ENCODE peak calls at places on chromosome 18, in eight cellular contexts. One of them, this sample, is unnamed.
A peak's percentile ranks its signal among the peaks of the same experiment; 100 is the strongest.

GRCh38 chr18:37533647-37534565 is 31.7 kb downstream of the CELF4 start:
- DNase-seq in neural progenitor cell: no peak
- DNase-seq in mucosa of descending colon: no peak
- DNase-seq in NB4: no peak
- DNase-seq in neural crest cell: no peak
- DNase-seq in mammary epithelial cell: no peak
- DNase-seq in choroid plexus epithelial cell: peak; percentile 3
- DNase-seq in fibroblast of lung: no peak
- DNase-seq in this sample: no peak

GRCh38 chr18:24586662-24587360 is 126.4 kb downstream of the HRH4 start:
- DNase-seq in neural progenitor cell: no peak
- DNase-seq in mucosa of descending colon: no peak
- DNase-seq in NB4: no peak
- DNase-seq in neural crest cell: no peak
- DNase-seq in mammary epithelial cell: peak; percentile 62
- DNase-seq in choroid plexus epithelial cell: no peak
- DNase-seq in fibroblast of lung: no peak
- DNase-seq in this sample: no peak

GRCh38 chr18:77103991-77104521 is 28.5 kb downstream of the MBP start:
- DNase-seq in neural progenitor cell: no peak
- DNase-seq in mucosa of descending colon: no peak
- DNase-seq in NB4: no peak
- DNase-seq in neural crest cell: no peak
- DNase-seq in mammary epithelial cell: no peak
- DNase-seq in choroid plexus epithelial cell: peak; percentile 72
- DNase-seq in fibroblast of lung: peak; percentile 41
- DNase-seq in this sample: peak; percentile 73

GRCh38 chr18:14907420-14907819 is 159.4 kb downstream of the ANKRD30B start:
- DNase-seq in neural progenitor cell: no peak
- DNase-seq in mucosa of descending colon: no peak
- DNase-seq in NB4: no peak
- DNase-seq in neural crest cell: no peak
- DNase-seq in mammary epithelial cell: no peak
- DNase-seq in choroid plexus epithelial cell: no peak
- DNase-seq in fibroblast of lung: no peak
- DNase-seq in this sample: no peak

GRCh38 chr18:27377251-27377650 is 192.1 kb upstream of the CHST9 start:
- DNase-seq in neural progenitor cell: no peak
- DNase-seq in mucosa of descending colon: no peak
- DNase-seq in NB4: no peak
- DNase-seq in neural crest cell: no peak
- DNase-seq in mammary epithelial cell: peak; percentile 92
- DNase-seq in choroid plexus epithelial cell: peak; percentile 65
- DNase-seq in fibroblast of lung: peak; percentile 90
- DNase-seq in this sample: no peak

GRCh38 chr18:54532222-54532621 is 58.8 kb upstream of the DYNAP start:
- DNase-seq in neural progenitor cell: no peak
- DNase-seq in mucosa of descending colon: peak; percentile 4
- DNase-seq in NB4: no peak
- DNase-seq in neural crest cell: no peak
- DNase-seq in mammary epithelial cell: no peak
- DNase-seq in choroid plexus epithelial cell: no peak
- DNase-seq in fibroblast of lung: no peak
- DNase-seq in this sample: no peak

GRCh38 chr18:986071-986470 is 81.4 kb downstream of the ADCYAP1 start:
- DNase-seq in neural progenitor cell: peak; percentile 35
- DNase-seq in mucosa of descending colon: no peak
- DNase-seq in NB4: no peak
- DNase-seq in neural crest cell: no peak
- DNase-seq in mammary epithelial cell: no peak
- DNase-seq in choroid plexus epithelial cell: no peak
- DNase-seq in fibroblast of lung: peak; percentile 52
- DNase-seq in this sample: no peak

GRCh38 chr18:26963292-26963691 is 97.8 kb upstream of the AQP4 start:
- DNase-seq in neural progenitor cell: no peak
- DNase-seq in mucosa of descending colon: no peak
- DNase-seq in NB4: peak; percentile 11
- DNase-seq in neural crest cell: no peak
- DNase-seq in mammary epithelial cell: peak; percentile 28
- DNase-seq in choroid plexus epithelial cell: peak; percentile 22
- DNase-seq in fibroblast of lung: no peak
- DNase-seq in this sample: no peak

GRCh38 chr18:48796491-48797205 is 154.1 kb downstream of the SMAD7 start:
- DNase-seq in neural progenitor cell: no peak
- DNase-seq in mucosa of descending colon: no peak
- DNase-seq in NB4: no peak
- DNase-seq in neural crest cell: no peak
- DNase-seq in mammary epithelial cell: no peak
- DNase-seq in choroid plexus epithelial cell: no peak
- DNase-seq in fibroblast of lung: no peak
- DNase-seq in this sample: no peak

GRCh38 chr18:1252534-1252933 is 347.9 kb downstream of the ADCYAP1 start:
- DNase-seq in neural progenitor cell: no peak
- DNase-seq in mucosa of descending colon: no peak
- DNase-seq in NB4: no peak
- DNase-seq in neural crest cell: no peak
- DNase-seq in mammary epithelial cell: no peak
- DNase-seq in choroid plexus epithelial cell: no peak
- DNase-seq in fibroblast of lung: no peak
- DNase-seq in this sample: no peak

GRCh38 chr18:7021994-7022840 is 95.4 kb downstream of the LAMA1 start:
- DNase-seq in neural progenitor cell: peak; percentile 4
- DNase-seq in mucosa of descending colon: peak; percentile 86
- DNase-seq in NB4: peak; percentile 60
- DNase-seq in neural crest cell: no peak
- DNase-seq in mammary epithelial cell: peak; percentile 61
- DNase-seq in choroid plexus epithelial cell: peak; percentile 73
- DNase-seq in fibroblast of lung: peak; percentile 12
- DNase-seq in this sample: peak; percentile 54

GRCh38 chr18:5984245-5984644 is 88.9 kb upstream of the TMEM200C start:
- DNase-seq in neural progenitor cell: no peak
- DNase-seq in mucosa of descending colon: no peak
- DNase-seq in NB4: no peak
- DNase-seq in neural crest cell: no peak
- DNase-seq in mammary epithelial cell: no peak
- DNase-seq in choroid plexus epithelial cell: no peak
- DNase-seq in fibroblast of lung: no peak
- DNase-seq in this sample: no peak

GRCh38 chr18:28963481-28963880 is 786.6 kb upstream of the CDH2 start:
- DNase-seq in neural progenitor cell: no peak
- DNase-seq in mucosa of descending colon: no peak
- DNase-seq in NB4: no peak
- DNase-seq in neural crest cell: no peak
- DNase-seq in mammary epithelial cell: no peak
- DNase-seq in choroid plexus epithelial cell: no peak
- DNase-seq in fibroblast of lung: peak; percentile 29
- DNase-seq in this sample: no peak

GRCh38 chr18:13159579-13159978 is 59.0 kb upstream of the LDLRAD4 start:
- DNase-seq in neural progenitor cell: peak; percentile 77
- DNase-seq in mucosa of descending colon: peak; percentile 74
- DNase-seq in NB4: peak; percentile 71
- DNase-seq in neural crest cell: peak; percentile 57
- DNase-seq in mammary epithelial cell: peak; percentile 52
- DNase-seq in choroid plexus epithelial cell: peak; percentile 85
- DNase-seq in fibroblast of lung: peak; percentile 53
- DNase-seq in this sample: no peak

GRCh38 chr18:78999939-79000338 is 20.3 kb downstream of the SALL3 start:
- DNase-seq in neural progenitor cell: no peak
- DNase-seq in mucosa of descending colon: peak; percentile 32
- DNase-seq in NB4: no peak
- DNase-seq in neural crest cell: no peak
- DNase-seq in mammary epithelial cell: no peak
- DNase-seq in choroid plexus epithelial cell: no peak
- DNase-seq in fibroblast of lung: no peak
- DNase-seq in this sample: no peak

GRCh38 chr18:78995740-78996395 is 16.2 kb downstream of the SALL3 start:
- DNase-seq in neural progenitor cell: no peak
- DNase-seq in mucosa of descending colon: no peak
- DNase-seq in NB4: no peak
- DNase-seq in neural crest cell: no peak
- DNase-seq in mammary epithelial cell: peak; percentile 17
- DNase-seq in choroid plexus epithelial cell: no peak
- DNase-seq in fibroblast of lung: no peak
- DNase-seq in this sample: no peak

GRCh38 chr18:78996741-78997490 is 17.3 kb downstream of the SALL3 start:
- DNase-seq in neural progenitor cell: no peak
- DNase-seq in mucosa of descending colon: no peak
- DNase-seq in NB4: no peak
- DNase-seq in neural crest cell: no peak
- DNase-seq in mammary epithelial cell: no peak
- DNase-seq in choroid plexus epithelial cell: no peak
- DNase-seq in fibroblast of lung: no peak
- DNase-seq in this sample: no peak

GRCh38 chr18:79001001-79001400 is 21.4 kb downstream of the SALL3 start:
- DNase-seq in neural progenitor cell: no peak
- DNase-seq in mucosa of descending colon: no peak
- DNase-seq in NB4: no peak
- DNase-seq in neural crest cell: no peak
- DNase-seq in mammary epithelial cell: no peak
- DNase-seq in choroid plexus epithelial cell: no peak
- DNase-seq in fibroblast of lung: no peak
- DNase-seq in this sample: no peak

GRCh38 chr18:78998350-78999055 is 18.9 kb downstream of the SALL3 start:
- DNase-seq in neural progenitor cell: no peak
- DNase-seq in mucosa of descending colon: no peak
- DNase-seq in NB4: no peak
- DNase-seq in neural crest cell: no peak
- DNase-seq in mammary epithelial cell: no peak
- DNase-seq in choroid plexus epithelial cell: no peak
- DNase-seq in fibroblast of lung: peak; percentile 53
- DNase-seq in this sample: no peak
- TF ChIP-seq CTCF in neural progenitor cell: no peak
- TF ChIP-seq CTCF in mucosa of descending colon: no peak
- TF ChIP-seq CTCF in NB4: no peak
- TF ChIP-seq CTCF in neural crest cell: no peak
- TF ChIP-seq CTCF in mammary epithelial cell: no peak
- TF ChIP-seq CTCF in choroid plexus epithelial cell: no peak
- TF ChIP-seq CTCF in fibroblast of lung: no peak
- TF ChIP-seq CTCF in this sample: no peak

GRCh38 chr18:61957801-61958516 is 65.2 kb upstream of the RNF152 start:
- DNase-seq in neural progenitor cell: no peak
- DNase-seq in mucosa of descending colon: no peak
- DNase-seq in NB4: no peak
- DNase-seq in neural crest cell: no peak
- DNase-seq in mammary epithelial cell: no peak
- DNase-seq in choroid plexus epithelial cell: peak; percentile 55
- DNase-seq in fibroblast of lung: peak; percentile 47
- DNase-seq in this sample: no peak
- TF ChIP-seq CTCF in neural progenitor cell: no peak
- TF ChIP-seq CTCF in mucosa of descending colon: no peak
- TF ChIP-seq CTCF in NB4: no peak
- TF ChIP-seq CTCF in neural crest cell: no peak
- TF ChIP-seq CTCF in mammary epithelial cell: peak; percentile 27
- TF ChIP-seq CTCF in choroid plexus epithelial cell: peak; percentile 65
- TF ChIP-seq CTCF in fibroblast of lung: no peak
- TF ChIP-seq CTCF in this sample: no peak

GRCh38 chr18:34886162-34886561 is 155.1 kb upstream of the MAPRE2 start:
- DNase-seq in neural progenitor cell: no peak
- DNase-seq in mucosa of descending colon: no peak
- DNase-seq in NB4: no peak
- DNase-seq in neural crest cell: no peak
- DNase-seq in mammary epithelial cell: no peak
- DNase-seq in choroid plexus epithelial cell: no peak
- DNase-seq in fibroblast of lung: no peak
- DNase-seq in this sample: no peak

GRCh38 chr18:34880403-34880802 is 160.8 kb upstream of the MAPRE2 start:
- DNase-seq in neural progenitor cell: no peak
- DNase-seq in mucosa of descending colon: no peak
- DNase-seq in NB4: peak; percentile 18
- DNase-seq in neural crest cell: no peak
- DNase-seq in mammary epithelial cell: no peak
- DNase-seq in choroid plexus epithelial cell: no peak
- DNase-seq in fibroblast of lung: no peak
- DNase-seq in this sample: no peak

GRCh38 chr18:34884456-34884855 is 156.8 kb upstream of the MAPRE2 start:
- DNase-seq in neural progenitor cell: no peak
- DNase-seq in mucosa of descending colon: no peak
- DNase-seq in NB4: no peak
- DNase-seq in neural crest cell: no peak
- DNase-seq in mammary epithelial cell: no peak
- DNase-seq in choroid plexus epithelial cell: no peak
- DNase-seq in fibroblast of lung: no peak
- DNase-seq in this sample: no peak

GRCh38 chr18:34880882-34881852 is 160.0 kb upstream of the MAPRE2 start:
- DNase-seq in neural progenitor cell: no peak
- DNase-seq in mucosa of descending colon: no peak
- DNase-seq in NB4: peak; percentile 12
- DNase-seq in neural crest cell: no peak
- DNase-seq in mammary epithelial cell: no peak
- DNase-seq in choroid plexus epithelial cell: peak; percentile 60
- DNase-seq in fibroblast of lung: peak; percentile 15
- DNase-seq in this sample: no peak
- TF ChIP-seq CTCF in neural progenitor cell: no peak
- TF ChIP-seq CTCF in mucosa of descending colon: no peak
- TF ChIP-seq CTCF in NB4: no peak
- TF ChIP-seq CTCF in neural crest cell: peak; percentile 41
- TF ChIP-seq CTCF in mammary epithelial cell: peak; percentile 30
- TF ChIP-seq CTCF in choroid plexus epithelial cell: peak; percentile 42
- TF ChIP-seq CTCF in fibroblast of lung: no peak
- TF ChIP-seq CTCF in this sample: peak; percentile 29

GRCh38 chr18:75120521-75120920 is 88.4 kb downstream of the PTGR3 start:
- DNase-seq in neural progenitor cell: no peak
- DNase-seq in mucosa of descending colon: no peak
- DNase-seq in NB4: no peak
- DNase-seq in neural crest cell: no peak
- DNase-seq in mammary epithelial cell: no peak
- DNase-seq in choroid plexus epithelial cell: no peak
- DNase-seq in fibroblast of lung: no peak
- DNase-seq in this sample: no peak

GRCh38 chr18:75124551-75124950 is 84.4 kb downstream of the PTGR3 start:
- DNase-seq in neural progenitor cell: no peak
- DNase-seq in mucosa of descending colon: no peak
- DNase-seq in NB4: no peak
- DNase-seq in neural crest cell: no peak
- DNase-seq in mammary epithelial cell: no peak
- DNase-seq in choroid plexus epithelial cell: no peak
- DNase-seq in fibroblast of lung: no peak
- DNase-seq in this sample: no peak

GRCh38 chr18:75124967-75125358 is 84.0 kb downstream of the PTGR3 start:
- DNase-seq in neural progenitor cell: no peak
- DNase-seq in mucosa of descending colon: no peak
- DNase-seq in NB4: no peak
- DNase-seq in neural crest cell: no peak
- DNase-seq in mammary epithelial cell: no peak
- DNase-seq in choroid plexus epithelial cell: no peak
- DNase-seq in fibroblast of lung: no peak
- DNase-seq in this sample: no peak

GRCh38 chr18:75123113-75123512 is 85.8 kb downstream of the PTGR3 start:
- DNase-seq in neural progenitor cell: no peak
- DNase-seq in mucosa of descending colon: no peak
- DNase-seq in NB4: no peak
- DNase-seq in neural crest cell: no peak
- DNase-seq in mammary epithelial cell: no peak
- DNase-seq in choroid plexus epithelial cell: no peak
- DNase-seq in fibroblast of lung: no peak
- DNase-seq in this sample: no peak

DNA sequence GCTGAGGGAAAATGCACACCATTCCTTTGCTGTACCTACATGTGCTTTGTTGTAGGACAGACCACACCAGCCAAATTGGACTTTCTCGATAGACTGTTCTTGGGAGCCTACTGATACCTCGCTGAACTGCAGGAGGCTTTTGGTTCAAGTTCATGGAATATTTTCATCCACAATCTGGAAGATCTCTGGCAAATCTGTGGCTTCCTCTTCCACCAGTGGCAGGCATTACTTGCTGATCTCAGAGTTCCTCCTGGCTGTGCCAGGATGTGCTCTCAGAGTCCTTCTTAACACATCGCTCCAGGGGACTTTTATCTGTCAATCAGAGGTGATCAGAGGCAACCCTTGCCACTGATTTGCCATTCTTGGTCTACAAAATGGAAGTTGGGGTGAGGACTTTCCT is 87.7 kb downstream of the PTGR3 start:
- DNase-seq in neural progenitor cell: no peak
- DNase-seq in mucosa of descending colon: no peak
- DNase-seq in NB4: no peak
- DNase-seq in neural crest cell: no peak
- DNase-seq in mammary epithelial cell: no peak
- DNase-seq in choroid plexus epithelial cell: no peak
- DNase-seq in fibroblast of lung: no peak
- DNase-seq in this sample: no peak
- TF ChIP-seq CTCF in neural progenitor cell: no peak
- TF ChIP-seq CTCF in mucosa of descending colon: no peak
- TF ChIP-seq CTCF in NB4: no peak
- TF ChIP-seq CTCF in neural crest cell: no peak
- TF ChIP-seq CTCF in mammary epithelial cell: no peak
- TF ChIP-seq CTCF in choroid plexus epithelial cell: no peak
- TF ChIP-seq CTCF in fibroblast of lung: no peak
- TF ChIP-seq CTCF in this sample: no peak

This sample was measured in right lobe of liver.